ENCODE peak calls at places on chromosomes 16 and 17, in four cellular contexts. K is fibroblast of lung, N is esophagus squamous epithelium, S is gastrocnemius medialis. V is an unnamed sample.
A peak's percentile ranks its signal among the peaks of the same experiment; 100 is the strongest.

GRCh38 chr16:84062734-84063640 is 20.4 kb upstream of the SLC38A8 start:
- DNase-seq in K (peak; percentile 73), N (no peak), S (peak; percentile 67), V (peak; percentile 96)

GRCh38 chr17:67605259-67605912 is 112.3 kb upstream of the NOL11 start:
- DNase-seq in K (peak; percentile 33), S (peak; percentile 22), N (no peak), V (no peak)

GRCh38 chr16:54342001-54342776 is 55.6 kb upstream of the IRX3 start:
- DNase-seq in N (no peak), K (peak; percentile 16), S (no peak), V (no peak)

GRCh38 chr16:66304961-66305360 is 61.5 kb upstream of the CDH5 start:
- DNase-seq in S (no peak), K (no peak), N (no peak), V (no peak)

GRCh38 chr17:980406-981291 is 1.1 kb upstream of the NXN start:
- DNase-seq in N (peak; percentile 31), S (peak; percentile 78), K (peak; percentile 71), V (peak; percentile 88)

GRCh38 chr17:17528696-17529652 is 32.8 kb upstream of the RASD1 start:
- DNase-seq in N (no peak), S (peak; percentile 43), K (no peak), V (no peak)

GRCh38 chr17:78485416-78486168 is 91.6 kb downstream of the DNAH17 start:
- DNase-seq in N (no peak), K (no peak), S (no peak), V (peak; percentile 77)

GRCh38 chr16:12896562-12896961 is 4.8 kb upstream of the SHISA9 start:
- DNase-seq in N (no peak), S (no peak), K (peak; percentile 15), V (peak; percentile 40)

GRCh38 chr17:65530158-65530984 is 31.1 kb downstream of the AXIN2 start:
- DNase-seq in N (no peak), K (no peak), S (no peak), V (peak; percentile 31)

GRCh38 chr16:67539691-67540635 is 11.3 kb downstream of the RIPOR1 start:
- DNase-seq in N (no peak), S (no peak), K (no peak), V (peak; percentile 62)

GRCh38 chr17:69575346-69575761 is 160.9 kb downstream of the MAP2K6 start:
- DNase-seq in S (no peak), N (no peak), K (peak; percentile 95), V (no peak)

GRCh38 chr17:236641-237405 is 55.4 kb upstream of the DOC2B start:
- DNase-seq in S (no peak), N (no peak), K (peak; percentile 53), V (peak; percentile 69)

GRCh38 chr17:20046629-20047028 is 37.5 kb downstream of the SPECC1 start:
- DNase-seq in K (no peak), S (no peak), N (no peak), V (peak; percentile 25)

GRCh38 chr17:11268176-11268575 is 27.2 kb downstream of the SHISA6 start:
- DNase-seq in N (no peak), K (no peak), S (no peak), V (no peak)

GRCh38 chr17:75457047-75457654 is 716 bp downstream of the TMEM94 start:
- DNase-seq in S (peak; percentile 33), N (no peak), K (peak; percentile 69), V (peak; percentile 81)

GRCh38 chr16:54000361-54000760 is 286.2 kb downstream of the IRX3 start:
- DNase-seq in N (no peak), K (no peak), S (no peak), V (no peak)

GRCh38 chr16:83952940-83953795 is at the start of gene OSGIN1:
- DNase-seq in S (peak; percentile 97), N (peak; percentile 63), K (peak; percentile 92), V (peak; percentile 94)

GRCh38 chr17:47857551-47858410 is 6.8 kb upstream of the SP6 start:
- DNase-seq in S (no peak), N (no peak), K (no peak), V (peak; percentile 66)

GRCh38 chr17:17071531-17072360 is 29.5 kb downstream of the MPRIP start:
- DNase-seq in N (no peak), K (no peak), S (peak; percentile 8), V (no peak)

GRCh38 chr16:62363451-62363850 is 327.2 kb upstream of the CDH8 start:
- DNase-seq in N (no peak), K (no peak), S (no peak), V (peak; percentile 32)

GRCh38 chr17:29150191-29150590 is 30.0 kb downstream of the MYO18A start:
- DNase-seq in N (no peak), K (no peak), S (no peak), V (no peak)

GRCh38 chr17:9217151-9218067 is 196.1 kb downstream of the NTN1 start:
- DNase-seq in N (no peak), K (peak; percentile 85), S (peak; percentile 30), V (no peak)

GRCh38 chr17:36127882-36128369 is 24.3 kb downstream of the CCL4 start:
- DNase-seq in N (no peak), K (no peak), S (no peak), V (no peak)

GRCh38 chr16:72197556-72197955 is 25.6 kb upstream of the PMFBP1 start:
- DNase-seq in K (no peak), N (no peak), S (no peak), V (no peak)

GRCh38 chr17:77248216-77249054 is 107.7 kb downstream of the SEC14L1 start:
- DNase-seq in K (no peak), N (no peak), S (no peak), V (no peak)

GRCh38 chr17:6305613-6306360 is 129.1 kb downstream of the AIPL1 start:
- DNase-seq in S (no peak), K (no peak), N (no peak), V (no peak)

GRCh38 chr16:12411521-12411920 is 392.2 kb downstream of the CPPED1 start:
- DNase-seq in S (no peak), N (no peak), K (no peak), V (no peak)

GRCh38 chr16:70769131-70769530 is 31.8 kb downstream of the VAC14 start:
- DNase-seq in N (no peak), K (no peak), S (no peak), V (no peak)
- H3K36me3 ChIP-seq in N (peaks cover 63% of the 10 kb centered on the region), K (peaks cover 3% of the 10 kb centered on the region), S (no peaks in the 10 kb centered on the region), V (peaks cover 6% of the 10 kb centered on the region)

DNA sequence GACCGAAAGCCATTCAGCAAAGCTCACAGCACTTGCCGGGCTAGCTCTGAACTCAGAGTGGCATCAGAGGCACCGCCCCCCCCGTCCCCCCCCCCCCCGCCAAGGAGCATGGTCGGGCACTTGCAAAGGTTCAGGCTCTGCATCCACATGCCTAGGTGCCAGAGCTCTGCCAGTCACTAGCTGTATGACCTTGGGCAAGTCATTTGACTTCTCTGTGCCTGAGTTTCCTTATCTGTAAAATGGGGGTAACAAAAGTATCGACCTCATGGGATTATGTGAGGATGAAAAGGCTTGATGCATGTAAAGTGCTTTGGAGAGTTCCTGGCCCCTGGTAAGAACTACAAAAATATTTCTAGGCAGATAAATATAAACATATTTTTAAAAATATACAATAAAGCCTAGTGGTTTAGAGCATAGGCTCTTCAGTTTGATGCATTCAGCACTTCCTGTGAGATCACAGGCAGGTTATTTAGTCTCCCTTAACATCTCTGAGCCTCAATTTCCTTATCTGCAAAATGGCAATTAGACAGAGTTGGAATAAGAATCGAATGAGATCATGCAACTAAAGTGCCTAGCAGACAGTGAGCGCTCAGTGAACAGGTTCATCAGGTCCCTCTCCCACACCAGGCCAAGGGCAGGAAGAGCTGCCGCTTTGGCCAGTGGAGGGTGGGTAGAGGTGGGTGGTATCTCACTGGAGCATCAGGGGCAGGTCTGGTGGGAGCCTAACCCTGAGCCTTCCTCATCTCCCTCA is 117.2 kb downstream of the CYLD start:
- DNase-seq in K (no peak), S (no peak), N (no peak), V (no peak)
- H3K27me3 ChIP-seq in K (no peaks in the 10 kb centered on the region), S (no peaks in the 10 kb centered on the region), N (no peaks in the 10 kb centered on the region), V (no peaks in the 10 kb centered on the region)

GRCh38 chr17:56185491-56185890 is 32.2 kb downstream of the ANKFN1 start:
- DNase-seq in N (no peak), S (no peak), K (peak; percentile 80), V (no peak)
- H3K4me3 ChIP-seq in N (no peak overlapping the region), S (no peak overlapping the region), K (no peak overlapping the region), V (no peak overlapping the region)

GRCh38 chr17:55689672-55690071 is 33.0 kb downstream of the TMEM100 start:
- DNase-seq in K (no peak), S (no peak), N (no peak), V (no peak)

GRCh38 chr17:55690105-55690508 is 32.6 kb downstream of the TMEM100 start:
- DNase-seq in S (no peak), K (no peak), N (no peak), V (no peak)

GRCh38 chr17:55688057-55688456 is 34.6 kb downstream of the TMEM100 start:
- DNase-seq in N (no peak), S (no peak), K (no peak), V (no peak)

GRCh38 chr17:55683554-55684315 is 38.9 kb downstream of the TMEM100 start:
- DNase-seq in N (no peak), K (no peak), S (no peak), V (no peak)

DNA sequence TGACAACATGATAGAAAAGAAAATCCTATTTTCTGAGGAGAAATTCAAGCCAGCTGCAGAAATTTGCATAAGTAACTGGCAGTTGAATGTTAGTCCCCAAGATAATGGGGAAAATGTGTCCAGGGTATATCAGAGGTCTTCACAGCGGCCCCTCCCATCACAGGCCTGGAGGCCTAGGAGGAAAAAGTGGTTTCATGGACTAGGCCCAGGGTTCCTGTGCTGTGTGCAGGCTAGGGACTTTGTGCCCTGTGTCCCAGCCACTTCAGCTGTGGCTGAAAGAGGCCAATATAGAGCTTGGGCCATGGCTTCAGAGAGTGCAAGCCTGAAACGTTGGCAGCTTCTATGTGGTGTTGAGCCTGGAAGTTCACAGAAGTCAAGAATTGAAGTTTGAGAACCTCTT is 35.6 kb downstream of the TMEM100 start:
- DNase-seq in N (no peak), K (no peak), S (no peak), V (no peak)
- H3K36me3 ChIP-seq in N (no peaks in the 10 kb centered on the region), K (no peaks in the 10 kb centered on the region), S (no peaks in the 10 kb centered on the region), V (no peaks in the 10 kb centered on the region)

GRCh38 chr17:4479340-4479981 is 19.2 kb upstream of the SPNS2 start:
- DNase-seq in K (no peak), N (no peak), S (no peak), V (peak; percentile 25)
- H3K27me3 ChIP-seq in K (no peaks in the 10 kb centered on the region), N (no peaks in the 10 kb centered on the region), S (no peaks in the 10 kb centered on the region), V (no peaks in the 10 kb centered on the region)

GRCh38 chr17:81388091-81388611 is 7.1 kb upstream of the BAHCC1 start:
- DNase-seq in N (no peak), K (no peak), S (no peak), V (peak; percentile 81)
- H3K4me3 ChIP-seq in N (peak overlapping the region; percentile 68), K (no peak overlapping the region), S (peak overlapping the region; percentile 83), V (no peak overlapping the region)